ENCODE peak calls at places on chromosomes 1 and 21, in eight cellular contexts. B is Kasumi-1, H is NCI-H2029 treated with DMSO at 0.1 percent for 48 hours, L is activated T-helper 1 cell treated with Interleukin-2 at 50 U/mL for 16 hours, X is HT1080, O is SHP77, Z is B cell, C is amniotic stem cell. P is an unnamed sample.

GRCh38 chr1:36212782-36213181 is 11.5 kb upstream of the THRAP3 start:
- DNase-seq in B (no peak), H (no peak), L (no peak), X (no peak), O (no peak), Z (no peak), C (no peak), P (no peak)

GRCh38 chr21:43968410-43969114 is 43.5 kb upstream of the TRAPPC10 start:
- DNase-seq in B (no peak), H (no peak), L (no peak), X (no peak), O (no peak), Z (peak; percentile 20), C (no peak), P (peak; percentile 51)

GRCh38 chr21:35189077-35189863 is 140.2 kb upstream of the RUNX1 start:
- DNase-seq in B (no peak), H (no peak), L (no peak), X (no peak), O (no peak), Z (peak; percentile 30), C (peak; percentile 51), P (no peak)

GRCh38 chr1:55716610-55717009 is 501.4 kb upstream of the USP24 start:
- DNase-seq in B (no peak), H (no peak), L (no peak), X (no peak), O (no peak), Z (no peak), C (no peak), P (no peak)

GRCh38 chr1:241396747-241397691 is 40.0 kb upstream of the RGS7 start:
- DNase-seq in B (no peak), H (no peak), L (no peak), X (peak; percentile 31), O (no peak), Z (no peak), C (no peak), P (no peak)

GRCh38 chr1:78237364-78237916 is 191.7 kb downstream of the GIPC2 start:
- DNase-seq in B (no peak), H (no peak), L (no peak), X (no peak), O (no peak), Z (no peak), C (no peak), P (peak; percentile 18)

GRCh38 chr1:2811526-2811905 is 10.0 kb upstream of the TTC34 start:
- DNase-seq in B (no peak), H (no peak), L (no peak), X (no peak), O (no peak), Z (no peak), C (no peak), P (no peak)

GRCh38 chr1:16960560-16961296 is 19.7 kb downstream of the MFAP2 start:
- DNase-seq in B (peak; percentile 8), H (no peak), L (peak; percentile 70), X (peak; percentile 56), O (peak; percentile 89), Z (peak; percentile 79), C (peak; percentile 56), P (peak; percentile 95)

GRCh38 chr21:42218836-42219605 is at the start of gene ABCG1:
- DNase-seq in B (no peak), H (peak; percentile 9), L (no peak), X (no peak), O (peak; percentile 40), Z (peak; percentile 87), C (no peak), P (peak; percentile 98)

GRCh38 chr1:101190441-101190840 is 46.4 kb upstream of the S1PR1 start:
- DNase-seq in B (no peak), H (no peak), L (no peak), X (no peak), O (no peak), Z (no peak), C (no peak), P (no peak)

GRCh38 chr1:110102081-110102480 is 10.2 kb upstream of the UBL4B start:
- DNase-seq in B (peak; percentile 77), H (no peak), L (no peak), X (no peak), O (no peak), Z (no peak), C (no peak), P (no peak)

GRCh38 chr1:39858315-39858714 is 25.0 kb downstream of the TRIT1 start:
- DNase-seq in B (no peak), H (no peak), L (no peak), X (no peak), O (no peak), Z (no peak), C (no peak), P (no peak)

GRCh38 chr1:16033101-16033632 is 10.4 kb upstream of the CLCNKB start:
- DNase-seq in B (no peak), H (no peak), L (no peak), X (no peak), O (no peak), Z (no peak), C (no peak), P (no peak)

GRCh38 chr1:97334454-97334853 is 586.4 kb downstream of the DPYD start:
- DNase-seq in B (no peak), H (no peak), L (no peak), X (peak; percentile 24), O (no peak), Z (no peak), C (no peak), P (no peak)

GRCh38 chr1:234494049-234494448 is 15.1 kb upstream of the TARBP1 start:
- DNase-seq in B (no peak), H (no peak), L (no peak), X (no peak), O (no peak), Z (no peak), C (no peak), P (no peak)

GRCh38 chr1:31785020-31785946 is 21.1 kb upstream of the ADGRB2 start:
- DNase-seq in B (no peak), H (no peak), L (no peak), X (no peak), O (no peak), Z (peak; percentile 83), C (no peak), P (peak; percentile 31)

GRCh38 chr1:15256584-15256983 is 9.6 kb downstream of the FHAD1 start:
- DNase-seq in B (no peak), H (no peak), L (no peak), X (no peak), O (no peak), Z (no peak), C (no peak), P (no peak)

GRCh38 chr1:11984559-11984958 is 4.3 kb downstream of the MFN2 start:
- DNase-seq in B (no peak), H (no peak), L (no peak), X (no peak), O (no peak), Z (no peak), C (no peak), P (no peak)